ENCODE peak calls at places on chromosomes 7 and 10, in six cellular contexts. R is occipital lobe, B is esophagus squamous epithelium, I is amygdala, U is pancreas, G is COR-L47. V is an unnamed sample.

GRCh38 chr7:45039106-45039505 is 39.1 kb downstream of the CCM2 start:
- DNase-seq in R (no peak), B (no peak), I (no peak), U (no peak), G (no peak), V (no peak)

GRCh38 chr7:92192326-92192725 is 13.4 kb upstream of the LRRD1 start:
- DNase-seq in R (no peak), B (no peak), I (no peak), U (no peak), G (no peak), V (no peak)

GRCh38 chr7:82257118-82257695 is 186.4 kb downstream of the CACNA2D1 start:
- DNase-seq in R (no peak), B (no peak), I (peak), U (no peak), G (peak), V (peak)

GRCh38 chr7:4909891-4910290 is 26.4 kb upstream of the RADIL start:
- DNase-seq in R (no peak), B (no peak), I (no peak), U (no peak), G (no peak), V (no peak)

GRCh38 chr7:88075216-88075615 is 141.2 kb downstream of the ADAM22 start:
- DNase-seq in R (no peak), B (no peak), I (no peak), U (no peak), G (no peak), V (no peak)

GRCh38 chr7:46080595-46081159 is 159.6 kb upstream of the IGFBP3 start:
- DNase-seq in R (no peak), B (no peak), I (no peak), U (no peak), G (no peak), V (no peak)

GRCh38 chr10:69051303-69051702 is 36.6 kb upstream of the SRGN start:
- DNase-seq in R (no peak), B (no peak), I (no peak), U (no peak), G (no peak), V (no peak)

GRCh38 chr10:34254596-34254995 is 560.5 kb downstream of the PARD3 start:
- DNase-seq in R (no peak), B (no peak), I (no peak), U (peak), G (no peak), V (peak)

GRCh38 chr7:127678947-127679346 is 27.0 kb downstream of the SND1 start:
- DNase-seq in R (no peak), B (no peak), I (no peak), U (no peak), G (no peak), V (no peak)